ENCODE peak calls at places on chromosomes 16 and 17, in ten cellular contexts. O is left cardiac atrium; X is astrocyte of the spinal cord; H is esophagus squamous epithelium; G is T-helper 1 cell; I is uterus; L is WTC11; B is NCI-H1694; A is activated T-helper 9 cell treated with anti-CD3 and anti-CD28 coated beads, Interleukin-2, amount 50 U/mL, for 16 hours; W is body of pancreas. C is an unnamed sample.
A peak's percentile ranks its signal among the peaks of the same experiment; 100 is the strongest.

GRCh38 chr17:69858460-69858859 is 216.6 kb upstream of the KCNJ16 start:
- DNase-seq in I (no peak), W (no peak), B (no peak), X (peak; percentile 36), G (no peak), H (no peak), A (no peak), L (no peak), O (no peak), C (no peak)

GRCh38 chr17:27408891-27409290 is 47.4 kb upstream of the KSR1 start:
- DNase-seq in L (no peak), X (peak; percentile 41), O (no peak), I (no peak), A (no peak), G (no peak), W (no peak), B (no peak), H (no peak), C (no peak)

GRCh38 chr17:61878520-61878919 is 15.2 kb upstream of the BRIP1 start:
- DNase-seq in H (no peak), W (no peak), X (no peak), B (no peak), I (no peak), G (no peak), L (no peak), O (no peak), A (no peak), C (no peak)

GRCh38 chr16:87185983-87186382 is 131.2 kb downstream of the C16orf95 start:
- DNase-seq in G (no peak), X (no peak), L (no peak), A (no peak), O (no peak), I (no peak), H (no peak), B (no peak), W (no peak), C (no peak)

GRCh38 chr17:40415390-40415789 is 2.3 kb downstream of the TOP2A start:
- DNase-seq in W (no peak), L (no peak), B (peak; percentile 12), A (no peak), H (no peak), X (peak; percentile 56), O (no peak), I (no peak), G (no peak), C (peak; percentile 44)

GRCh38 chr16:88264641-88265285 is 118.0 kb upstream of the ZNF469 start:
- DNase-seq in A (peak; percentile 53), O (peak; percentile 98), L (peak; percentile 48), B (no peak), G (peak; percentile 53), H (peak; percentile 35), W (peak; percentile 89), I (peak; percentile 97), X (peak; percentile 91), C (peak; percentile 10)

GRCh38 chr16:28283798-28284577 is 8.3 kb upstream of the SBK1 start:
- DNase-seq in I (no peak), O (no peak), A (no peak), X (no peak), W (no peak), H (no peak), B (no peak), L (peak; percentile 38), G (no peak), C (peak; percentile 29)

GRCh38 chr16:80846275-80847013 is 42.0 kb upstream of the CDYL2 start:
- DNase-seq in O (no peak), G (no peak), A (no peak), L (no peak), X (no peak), I (no peak), W (no peak), H (no peak), B (no peak), C (no peak)

GRCh38 chr17:80822700-80823410 is 168.8 kb upstream of the CHMP6 start:
- DNase-seq in A (no peak), B (no peak), H (no peak), G (no peak), O (no peak), I (peak; percentile 62), L (no peak), X (no peak), W (no peak), C (no peak)

GRCh38 chr16:1331712-1332617 is 1.5 kb upstream of the BAIAP3 start:
- DNase-seq in G (peak; percentile 39), I (no peak), H (no peak), B (no peak), X (peak; percentile 36), W (peak; percentile 84), O (peak; percentile 62), A (no peak), L (peak; percentile 93), C (no peak)

GRCh38 chr16:69863882-69864281 is 87.3 kb upstream of the CLEC18A start:
- DNase-seq in L (no peak), G (no peak), W (peak; percentile 53), O (no peak), A (no peak), I (no peak), H (no peak), B (no peak), X (no peak), C (no peak)

GRCh38 chr17:66903781-66904180 is 60.7 kb upstream of the CACNG4 start:
- DNase-seq in O (no peak), G (no peak), X (no peak), W (no peak), L (no peak), A (no peak), I (no peak), B (no peak), H (no peak), C (no peak)

GRCh38 chr17:72165202-72165972 is 44.6 kb downstream of the SOX9 start:
- DNase-seq in I (no peak), H (no peak), X (no peak), G (no peak), O (no peak), A (no peak), L (peak; percentile 18), B (no peak), W (no peak), C (no peak)

GRCh38 chr16:63289834-63290460 is 1253.7 kb upstream of the CDH8 start:
- DNase-seq in H (no peak), I (no peak), L (peak; percentile 69), O (peak; percentile 29), W (peak; percentile 68), A (no peak), X (peak; percentile 1), G (no peak), B (peak; percentile 51), C (peak; percentile 21)

GRCh38 chr17:7204335-7204734 is 15.3 kb downstream of the DLG4 start:
- DNase-seq in W (no peak), H (no peak), I (peak; percentile 35), O (no peak), B (peak; percentile 61), G (no peak), X (no peak), A (no peak), L (no peak), C (peak; percentile 73)

GRCh38 chr17:63150994-63151464 is 185.0 kb downstream of the TANC2 start:
- DNase-seq in B (peak; percentile 79), H (no peak), O (no peak), L (no peak), I (no peak), X (peak; percentile 69), G (no peak), A (no peak), W (no peak), C (no peak)

GRCh38 chr17:75996665-75997590 is 3.7 kb upstream of the CDK3 start:
- DNase-seq in B (no peak), I (no peak), X (peak; percentile 44), H (no peak), O (no peak), W (no peak), G (no peak), A (peak; percentile 25), L (no peak), C (no peak)